ENCODE peak calls at places on chromosomes 13 and 19, in nine cellular contexts. B is body of pancreas; H is lung; X is MCF 10A; G is CD4-positive, alpha-beta T cell; Y is sigmoid colon; T is cardiac fibroblast; V is transverse colon; C is colonic mucosa. Z is an unnamed sample.

GRCh38 chr19:52120286-52120685 is 19.5 kb downstream of the ZNF616 start:
- DNase-seq in B (no peak), H (no peak), X (no peak), G (no peak), Y (no peak), T (no peak), V (no peak), C (no peak), Z (no peak)

GRCh38 chr13:76293346-76293745 is 592.9 kb downstream of the KCTD12 start:
- DNase-seq in B (no peak), H (no peak), X (peak), G (no peak), Y (no peak), T (peak), V (no peak), C (no peak), Z (peak)

GRCh38 chr13:87903568-87903967 is 232.4 kb downstream of the SLITRK5 start:
- DNase-seq in B (no peak), H (no peak), X (no peak), G (no peak), Y (no peak), T (no peak), V (no peak), C (no peak), Z (no peak)

GRCh38 chr19:35318679-35319448 is 10.1 kb upstream of the CD22 start:
- DNase-seq in B (peak), H (peak), X (peak), G (no peak), Y (peak), T (peak), V (peak), C (peak), Z (peak)

GRCh38 chr19:10270180-10270615 is 722 bp upstream of the ICAM1 start:
- DNase-seq in B (peak), H (peak), X (peak), G (no peak), Y (peak), T (peak), V (peak), C (peak), Z (no peak)

GRCh38 chr19:30651066-30651465 is 278.9 kb downstream of the ZNF536 start:
- DNase-seq in B (peak), H (no peak), X (no peak), G (no peak), Y (no peak), T (no peak), V (no peak), C (no peak), Z (no peak)

GRCh38 chr19:2385053-2385721 is 25.1 kb downstream of the TMPRSS9 start:
- DNase-seq in B (peak), H (no peak), X (peak), G (no peak), Y (no peak), T (peak), V (peak), C (peak), Z (peak)

GRCh38 chr19:53945441-53945840 is 17.3 kb upstream of the CACNG8 start:
- DNase-seq in B (no peak), H (no peak), X (peak), G (no peak), Y (no peak), T (peak), V (no peak), C (no peak), Z (no peak)

GRCh38 chr19:1105217-1105872 is 1.6 kb downstream of the GPX4 start:
- DNase-seq in B (no peak), H (no peak), X (no peak), G (no peak), Y (no peak), T (no peak), V (no peak), C (peak), Z (no peak)

GRCh38 chr13:54162069-54162468 is 1133.5 kb downstream of the OLFM4 start:
- DNase-seq in B (no peak), H (no peak), X (no peak), G (no peak), Y (no peak), T (no peak), V (no peak), C (no peak), Z (no peak)

GRCh38 chr19:17522988-17523872 is 11.8 kb downstream of the PGLS start:
- DNase-seq in B (peak), H (peak), X (no peak), G (peak), Y (peak), T (no peak), V (peak), C (peak), Z (no peak)

GRCh38 chr13:30869491-30869890 is 36.6 kb upstream of the MEDAG start:
- DNase-seq in B (no peak), H (no peak), X (no peak), G (no peak), Y (no peak), T (peak), V (no peak), C (no peak), Z (peak)

GRCh38 chr19:7595466-7596133 is at the start of gene CAMSAP3:
- DNase-seq in B (peak), H (peak), X (peak), G (peak), Y (no peak), T (no peak), V (peak), C (peak), Z (no peak)

GRCh38 chr13:28606466-28606865 is 52.5 kb upstream of the POMP start:
- DNase-seq in B (no peak), H (no peak), X (no peak), G (no peak), Y (no peak), T (no peak), V (no peak), C (no peak), Z (no peak)

GRCh38 chr19:55431183-55431582 is 11.9 kb downstream of the SHISA7 start:
- DNase-seq in B (no peak), H (no peak), X (no peak), G (no peak), Y (no peak), T (no peak), V (no peak), C (no peak), Z (no peak)

GRCh38 chr13:98839826-98840769 is 87.6 kb upstream of the SLC15A1 start:
- DNase-seq in B (peak), H (peak), X (peak), G (peak), Y (peak), T (peak), V (peak), C (peak), Z (peak)

GRCh38 chr13:97834255-97834654 is 119.2 kb upstream of the IPO5 start:
- DNase-seq in B (no peak), H (no peak), X (peak), G (no peak), Y (no peak), T (no peak), V (no peak), C (no peak), Z (no peak)

GRCh38 chr19:41705393-41706174 is 2.8 kb upstream of the CEACAM5 start:
- DNase-seq in B (peak), H (no peak), X (peak), G (peak), Y (no peak), T (peak), V (peak), C (peak), Z (no peak)

GRCh38 chr19:38877781-38878574 is at the start of gene RINL:
- DNase-seq in B (no peak), H (no peak), X (no peak), G (peak), Y (no peak), T (no peak), V (peak), C (peak), Z (no peak)

GRCh38 chr19:10009269-10009665 is 1.0 kb downstream of the COL5A3 start:
- DNase-seq in B (peak), H (peak), X (peak), G (peak), Y (peak), T (peak), V (peak), C (peak), Z (peak)

GRCh38 chr13:98181106-98181815 is 4.2 kb upstream of the RNF113B start:
- DNase-seq in B (no peak), H (no peak), X (no peak), G (no peak), Y (no peak), T (no peak), V (no peak), C (no peak), Z (no peak)

GRCh38 chr19:48648134-48648533 is 2.1 kb upstream of the CA11 start:
- DNase-seq in B (no peak), H (no peak), X (no peak), G (no peak), Y (no peak), T (no peak), V (no peak), C (no peak), Z (no peak)

GRCh38 chr13:39105110-39105509 is 66.9 kb downstream of the NHLRC3 start:
- DNase-seq in B (no peak), H (no peak), X (peak), G (no peak), Y (no peak), T (peak), V (no peak), C (peak), Z (no peak)

GRCh38 chr19:8367327-8368001 is 3.5 kb downstream of the ANGPTL4 start:
- DNase-seq in B (peak), H (peak), X (peak), G (no peak), Y (peak), T (peak), V (peak), C (peak), Z (peak)

GRCh38 chr19:45186509-45187334 is 8.1 kb downstream of the BLOC1S3 start:
- DNase-seq in B (no peak), H (no peak), X (no peak), G (no peak), Y (no peak), T (peak), V (no peak), C (no peak), Z (peak)

GRCh38 chr19:47663911-47664771 is 49.1 kb upstream of the EHD2 start:
- DNase-seq in B (peak), H (peak), X (peak), G (no peak), Y (peak), T (peak), V (peak), C (peak), Z (peak)

GRCh38 chr19:1220452-1221037 is 15.0 kb downstream of the STK11 start:
- DNase-seq in B (no peak), H (no peak), X (no peak), G (no peak), Y (no peak), T (no peak), V (no peak), C (no peak), Z (no peak)

GRCh38 chr19:14091885-14092462 is 1.4 kb upstream of the SAMD1 start:
- DNase-seq in B (no peak), H (no peak), X (no peak), G (peak), Y (no peak), T (no peak), V (no peak), C (no peak), Z (no peak)

GRCh38 chr13:75319244-75319643 is 162.7 kb downstream of the TBC1D4 start:
- DNase-seq in B (no peak), H (no peak), X (no peak), G (no peak), Y (no peak), T (peak), V (no peak), C (no peak), Z (peak)

GRCh38 chr13:62088155-62088554 is 672.5 kb upstream of the PCDH20 start:
- DNase-seq in B (no peak), H (no peak), X (no peak), G (no peak), Y (no peak), T (no peak), V (no peak), C (no peak), Z (no peak)

GRCh38 chr13:59477011-59477410 is 686.7 kb downstream of the DIAPH3 start:
- DNase-seq in B (no peak), H (no peak), X (peak), G (no peak), Y (no peak), T (peak), V (no peak), C (no peak), Z (no peak)
- TF ChIP-seq CTCF in B (no peak), H (no peak), X (peak), G (no peak), Y (no peak), T (peak), V (no peak), C (no peak), Z (peak)

GRCh38 chr19:11377756-11378155 is 3.3 kb downstream of the SWSAP1 start:
- DNase-seq in B (no peak), H (no peak), X (peak), G (no peak), Y (no peak), T (peak), V (no peak), C (no peak), Z (peak)

GRCh38 chr19:11380653-11381534 is 3.2 kb downstream of the EPOR start:
- DNase-seq in B (peak), H (peak), X (peak), G (peak), Y (peak), T (peak), V (peak), C (peak), Z (peak)

GRCh38 chr19:11379857-11380350 is 4.2 kb downstream of the EPOR start:
- DNase-seq in B (no peak), H (no peak), X (no peak), G (no peak), Y (no peak), T (no peak), V (no peak), C (no peak), Z (no peak)

GRCh38 chr19:11377237-11377636 is 2.8 kb downstream of the SWSAP1 start:
- DNase-seq in B (peak), H (no peak), X (peak), G (no peak), Y (peak), T (peak), V (peak), C (no peak), Z (peak)

GRCh38 chr19:11378319-11379189 is 4.1 kb downstream of the SWSAP1 start:
- DNase-seq in B (peak), H (no peak), X (peak), G (no peak), Y (no peak), T (peak), V (peak), C (peak), Z (peak)
- TF ChIP-seq CTCF in B (peak), H (peak), X (peak), G (no peak), Y (peak), T (peak), V (peak), C (peak), Z (peak)

GRCh38 chr19:3849092-3849491 is 19.7 kb downstream of the ZFR2 start:
- DNase-seq in B (peak), H (no peak), X (peak), G (peak), Y (no peak), T (peak), V (peak), C (no peak), Z (no peak)
- TF ChIP-seq CTCF in B (no peak), H (no peak), X (peak), G (peak), Y (no peak), T (peak), V (peak), C (no peak), Z (peak)

GRCh38 chr13:71677114-71677513 is 189.9 kb downstream of the DACH1 start:
- DNase-seq in B (no peak), H (no peak), X (no peak), G (no peak), Y (no peak), T (no peak), V (no peak), C (no peak), Z (no peak)

GRCh38 chr13:71674776-71675352 is 192.1 kb downstream of the DACH1 start:
- DNase-seq in B (no peak), H (no peak), X (no peak), G (no peak), Y (no peak), T (no peak), V (no peak), C (no peak), Z (no peak)

GRCh38 chr13:71672527-71672926 is 194.5 kb downstream of the DACH1 start:
- DNase-seq in B (no peak), H (no peak), X (no peak), G (no peak), Y (no peak), T (peak), V (no peak), C (no peak), Z (no peak)
- TF ChIP-seq CTCF in B (no peak), H (no peak), X (no peak), G (no peak), Y (no peak), T (peak), V (no peak), C (no peak), Z (no peak)

GRCh38 chr13:110524484-110525254 is 36.9 kb downstream of the RAB20 start:
- DNase-seq in B (peak), H (no peak), X (peak), G (peak), Y (peak), T (no peak), V (peak), C (peak), Z (no peak)

GRCh38 chr13:110523838-110524237 is 37.7 kb downstream of the RAB20 start:
- DNase-seq in B (no peak), H (no peak), X (no peak), G (no peak), Y (peak), T (no peak), V (no peak), C (no peak), Z (no peak)

GRCh38 chr13:110521296-110521680 is 40.2 kb downstream of the RAB20 start:
- DNase-seq in B (no peak), H (no peak), X (no peak), G (no peak), Y (no peak), T (no peak), V (no peak), C (no peak), Z (no peak)

GRCh38 chr13:110521946-110522345 is 39.6 kb downstream of the RAB20 start:
- DNase-seq in B (no peak), H (peak), X (peak), G (no peak), Y (peak), T (no peak), V (no peak), C (no peak), Z (no peak)

GRCh38 chr13:110523180-110523579 is 38.3 kb downstream of the RAB20 start:
- DNase-seq in B (no peak), H (no peak), X (no peak), G (no peak), Y (peak), T (no peak), V (no peak), C (no peak), Z (no peak)
- TF ChIP-seq CTCF in B (no peak), H (no peak), X (no peak), G (no peak), Y (no peak), T (no peak), V (no peak), C (no peak), Z (no peak)

GRCh38 chr19:5903502-5904301 is at the start of gene NDUFA11:
- DNase-seq in B (peak), H (peak), X (peak), G (peak), Y (peak), T (peak), V (peak), C (peak), Z (peak)
- TF ChIP-seq CTCF in B (no peak), H (no peak), X (no peak), G (no peak), Y (no peak), T (no peak), V (peak), C (no peak), Z (no peak)

DNA sequence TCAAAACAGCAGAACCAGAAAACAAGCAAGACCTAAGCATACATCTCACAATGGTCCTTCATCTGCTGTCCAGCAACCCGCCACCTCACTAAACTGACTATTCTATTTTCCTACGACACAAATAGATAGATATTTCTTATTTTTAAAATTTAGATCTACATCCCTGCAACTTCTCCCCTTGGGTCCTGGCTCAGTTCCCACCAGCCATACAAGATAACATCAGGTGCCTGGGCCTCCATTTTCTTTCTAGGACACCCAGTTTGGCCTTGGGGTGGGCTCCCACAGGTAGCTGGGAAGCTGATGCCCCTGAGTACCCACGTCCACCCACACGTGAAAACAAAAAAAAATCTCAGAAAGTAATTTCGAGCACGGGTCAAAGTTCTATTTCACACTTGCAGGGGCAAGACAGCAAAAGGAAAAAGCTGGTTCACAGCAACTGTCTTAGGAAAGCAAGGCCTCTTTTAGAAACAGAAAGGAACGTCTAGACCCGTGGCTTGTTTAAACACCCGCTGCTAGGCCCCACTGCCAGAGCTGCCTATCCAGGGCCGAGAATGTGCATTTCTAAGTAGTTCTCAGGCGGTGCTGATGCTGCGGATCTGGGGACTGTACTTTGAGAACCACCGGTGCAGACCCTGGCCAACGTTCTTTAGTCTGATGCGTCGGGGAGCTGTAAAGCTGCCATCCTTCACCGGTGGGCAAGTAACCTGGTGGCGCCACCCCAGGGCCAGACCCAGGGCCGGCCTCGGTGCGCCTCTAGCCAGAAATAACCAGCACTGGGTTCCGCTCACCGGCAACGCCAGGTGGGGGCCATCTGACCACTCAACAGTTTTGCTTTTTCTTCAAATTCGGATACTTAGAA is 47.3 kb downstream of the TGDS start:
- DNase-seq in B (peak), H (no peak), X (no peak), G (peak), Y (peak), T (peak), V (peak), C (peak), Z (no peak)
- TF ChIP-seq CTCF in B (no peak), H (no peak), X (no peak), G (no peak), Y (no peak), T (peak), V (no peak), C (no peak), Z (peak)

GRCh38 chr13:20891034-20891433 is 11.5 kb downstream of the XPO4 start:
- DNase-seq in B (no peak), H (no peak), X (no peak), G (no peak), Y (no peak), T (no peak), V (no peak), C (no peak), Z (no peak)

GRCh38 chr13:20891768-20892167 is 10.8 kb downstream of the XPO4 start:
- DNase-seq in B (no peak), H (no peak), X (no peak), G (no peak), Y (no peak), T (no peak), V (no peak), C (no peak), Z (no peak)
- TF ChIP-seq CTCF in B (no peak), H (no peak), X (no peak), G (no peak), Y (no peak), T (no peak), V (no peak), C (no peak), Z (no peak)